ENCODE peak calls at places on chromosomes 4 and X, in five cellular contexts. B is uterus, G is right cardiac atrium, I is mesenchymal stem cell, P is astrocyte. V is an unnamed sample. For H3K4me1, the result is how much of the 10 kb centered on the place peaks cover.

GRCh38 chr4:139973611-139974010 is 180.4 kb downstream of the MAML3 start:
- DNase-seq in I (no peak), G (no peak), B (no peak), P (peak), V (no peak)

GRCh38 chrX:139191746-139192385 is 338.7 kb upstream of the F9 start:
- DNase-seq in I (no peak), B (no peak), P (no peak), G (no peak), V (no peak)

GRCh38 chr4:38605794-38606586 is 58.0 kb upstream of the KLF3 start:
- DNase-seq in B (no peak), G (no peak), P (no peak), I (peak), V (no peak)

GRCh38 chrX:49079489-49080428 is at the start of gene WDR45:
- DNase-seq in P (peak), G (peak), I (peak), B (peak), V (peak)

GRCh38 chrX:17812763-17813162 is 48.3 kb downstream of the RAI2 start:
- DNase-seq in I (no peak), B (peak), G (no peak), P (no peak), V (no peak)

GRCh38 chr4:118032691-118033090 is 1.6 kb upstream of the NDST3 start:
- DNase-seq in G (no peak), B (no peak), I (peak), P (peak), V (no peak)

GRCh38 chrX:127570276-127570675 is 481.9 kb downstream of the ACTRT1 start:
- DNase-seq in P (no peak), G (no peak), I (no peak), B (no peak), V (no peak)

GRCh38 chrX:130984782-130985181 is 73.4 kb upstream of the ARHGAP36 start:
- DNase-seq in G (no peak), B (no peak), P (no peak), I (no peak), V (no peak)

GRCh38 chrX:119187298-119187697 is 48.8 kb upstream of the PGRMC1 start:
- DNase-seq in B (no peak), I (no peak), G (no peak), P (no peak), V (no peak)

GRCh38 chr4:61619528-61619927 is 419.4 kb downstream of the ADGRL3 start:
- DNase-seq in P (no peak), B (no peak), G (no peak), I (no peak), V (no peak)

GRCh38 chrX:84064164-84064563 is 123.8 kb downstream of the RPS6KA6 start:
- DNase-seq in I (peak), G (no peak), P (no peak), B (no peak), V (no peak)

GRCh38 chr4:4423706-4424498 is 37.0 kb downstream of the NSG1 start:
- DNase-seq in I (no peak), B (no peak), G (no peak), P (no peak), V (no peak)

GRCh38 chr4:6201580-6202091 is 1.3 kb upstream of the JAKMIP1 start:
- DNase-seq in I (no peak), P (no peak), B (no peak), G (no peak), V (no peak)

GRCh38 chr4:138513535-138513934 is 271.4 kb upstream of the SLC7A11 start:
- DNase-seq in P (no peak), G (no peak), I (no peak), B (no peak), V (no peak)

GRCh38 chrX:476724-477075 is 90.0 kb upstream of the PPP2R3B start:
- DNase-seq in P (no peak), B (no peak), G (no peak), I (no peak), V (no peak)

GRCh38 chrX:140091276-140091886 is 126.1 kb upstream of the CXorf66 start:
- DNase-seq in G (peak), I (no peak), B (no peak), P (no peak), V (peak)

GRCh38 chr4:4610672-4611071 is 68.8 kb upstream of the STX18 start:
- DNase-seq in G (no peak), I (no peak), P (no peak), B (no peak), V (no peak)

GRCh38 chrX:19798423-19798822 is 89.0 kb downstream of the SH3KBP1 start:
- DNase-seq in I (no peak), G (no peak), P (no peak), B (no peak), V (no peak)

GRCh38 chr4:150962245-150962644 is 52.8 kb downstream of the LRBA start:
- DNase-seq in I (no peak), G (no peak), P (no peak), B (no peak), V (no peak)

GRCh38 chr4:59597536-59598232 is 1602.4 kb upstream of the ADGRL3 start:
- DNase-seq in I (peak), G (no peak), P (no peak), B (no peak), V (no peak)

GRCh38 chr4:179007758-179008157 is 1565.5 kb upstream of the AGA start:
- DNase-seq in P (no peak), G (no peak), B (no peak), I (no peak), V (no peak)

GRCh38 chrX:72394518-72395163 is 88.9 kb upstream of the CITED1 start:
- DNase-seq in B (no peak), I (peak), P (peak), G (peak), V (peak)

GRCh38 chrX:137749282-137749681 is 183.4 kb downstream of the ZIC3 start:
- DNase-seq in P (no peak), G (no peak), I (no peak), B (no peak), V (no peak)

GRCh38 chrX:137747231-137747630 is 181.3 kb downstream of the ZIC3 start:
- DNase-seq in I (no peak), P (no peak), B (no peak), G (no peak), V (no peak)

GRCh38 chrX:137746289-137746688 is 180.4 kb downstream of the ZIC3 start:
- DNase-seq in B (no peak), G (no peak), I (no peak), P (no peak), V (no peak)

GRCh38 chrX:137743414-137743813 is 177.5 kb downstream of the ZIC3 start:
- DNase-seq in B (no peak), I (no peak), P (no peak), G (no peak), V (no peak)

GRCh38 chrX:137748827-137749226 is 182.9 kb downstream of the ZIC3 start:
- DNase-seq in G (no peak), B (no peak), P (no peak), I (no peak), V (no peak)
- H3K4me1 ChIP-seq in G (under half), B (under half), P (under half), I (under half), V (under half)

GRCh38 chr4:183241771-183242170 is 78.3 kb downstream of the CLDN22 start:
- DNase-seq in P (peak), G (no peak), B (no peak), I (no peak), V (no peak)
- H3K27ac ChIP-seq in P (peak), G (no peak), B (no peak), I (no peak), V (no peak)

GRCh38 chrX:68693481-68694410 is 46.3 kb downstream of the STARD8 start:
- DNase-seq in G (peak), P (peak), I (peak), B (peak), V (peak)

GRCh38 chrX:68695206-68695845 is 47.9 kb downstream of the STARD8 start:
- DNase-seq in P (no peak), B (no peak), I (no peak), G (no peak), V (no peak)

GRCh38 chrX:68692651-68693050 is 45.2 kb downstream of the STARD8 start:
- DNase-seq in P (peak), G (no peak), B (no peak), I (peak), V (no peak)

GRCh38 chrX:68696267-68696666 is 48.8 kb downstream of the STARD8 start:
- DNase-seq in G (no peak), I (no peak), P (no peak), B (no peak), V (no peak)

DNA sequence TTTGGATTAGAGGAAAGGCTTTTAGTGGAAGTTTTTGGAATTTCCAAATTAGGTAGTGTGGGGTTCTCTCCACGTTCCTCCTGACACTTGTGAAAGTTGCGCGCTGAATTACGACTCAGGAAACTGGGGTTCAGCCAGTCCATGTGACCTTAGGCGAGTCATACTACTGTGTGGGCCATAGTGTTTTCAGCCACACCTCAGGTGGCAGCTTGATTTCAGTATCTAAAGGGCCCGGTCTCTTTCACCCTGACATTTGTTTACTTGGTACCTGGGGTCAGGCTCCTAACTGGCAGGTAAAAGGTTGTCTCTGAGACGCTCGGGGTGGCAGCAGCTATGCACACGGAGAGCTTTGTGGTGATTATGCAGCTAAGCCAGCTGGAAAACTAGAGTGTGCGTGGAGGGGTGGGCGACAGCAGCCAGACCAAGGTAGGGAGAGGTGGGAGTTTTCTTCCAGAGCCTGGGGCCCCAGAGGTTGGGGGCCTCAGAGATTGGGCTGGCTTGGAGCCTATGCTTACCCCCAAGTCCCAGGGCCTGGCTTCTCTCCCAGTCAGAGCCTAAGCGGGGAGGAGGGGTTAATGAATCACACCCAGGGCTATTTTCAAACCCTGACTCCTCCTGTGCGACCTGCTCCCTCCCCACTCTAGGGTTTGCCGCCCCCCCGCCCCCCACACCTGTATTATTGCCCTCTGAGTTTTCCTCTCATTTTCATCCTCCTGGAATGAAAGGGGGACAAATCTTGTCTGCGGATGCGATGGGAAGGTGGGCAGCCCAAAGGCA is 47.2 kb downstream of the STARD8 start:
- DNase-seq in P (no peak), I (no peak), B (no peak), G (no peak), V (no peak)
- H3K4me3 ChIP-seq in P (peak), I (no peak), B (peak), G (peak), V (peak)

GRCh38 chr4:87126056-87126455 is 94.4 kb downstream of the KLHL8 start:
- DNase-seq in B (no peak), G (no peak), P (no peak), I (no peak), V (no peak)

GRCh38 chr4:87130482-87130881 is 89.9 kb downstream of the KLHL8 start:
- DNase-seq in P (no peak), I (no peak), B (no peak), G (no peak), V (no peak)

GRCh38 chr4:87130985-87131753 is 89.2 kb downstream of the KLHL8 start:
- DNase-seq in P (no peak), I (no peak), G (no peak), B (no peak), V (no peak)

GRCh38 chr4:87129681-87130080 is 90.7 kb downstream of the KLHL8 start:
- DNase-seq in P (no peak), G (no peak), I (no peak), B (no peak), V (no peak)

GRCh38 chr4:87128006-87128705 is 92.3 kb downstream of the KLHL8 start:
- DNase-seq in P (no peak), G (no peak), I (no peak), B (no peak), V (no peak)
- H3K4me1 ChIP-seq in P (under half), G (under half), I (under half), B (under half), V (under half)

DNA sequence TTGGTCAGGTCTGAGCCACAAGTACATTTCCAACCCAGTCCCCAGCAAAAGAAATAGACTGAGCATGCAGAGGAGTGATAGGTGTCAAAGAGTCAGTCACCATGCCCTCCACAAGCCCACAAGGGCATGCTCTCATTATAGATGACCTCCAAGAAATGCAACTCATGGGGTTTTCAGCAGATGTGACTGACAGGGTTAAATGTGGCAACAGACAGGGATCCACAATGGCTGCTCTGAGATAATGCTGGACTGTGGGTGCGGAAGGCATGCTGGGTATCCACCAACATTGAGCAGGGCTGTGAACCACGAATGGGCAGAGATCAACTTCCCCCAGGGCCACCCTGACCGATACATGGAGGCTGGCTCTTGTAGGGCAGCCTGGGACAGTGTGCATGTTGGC is 115.8 kb downstream of the BCOR start:
- DNase-seq in P (no peak), B (no peak), G (no peak), I (no peak), V (no peak)
- H3K27ac ChIP-seq in P (no peak), B (no peak), G (no peak), I (no peak), V (no peak)

DNA sequence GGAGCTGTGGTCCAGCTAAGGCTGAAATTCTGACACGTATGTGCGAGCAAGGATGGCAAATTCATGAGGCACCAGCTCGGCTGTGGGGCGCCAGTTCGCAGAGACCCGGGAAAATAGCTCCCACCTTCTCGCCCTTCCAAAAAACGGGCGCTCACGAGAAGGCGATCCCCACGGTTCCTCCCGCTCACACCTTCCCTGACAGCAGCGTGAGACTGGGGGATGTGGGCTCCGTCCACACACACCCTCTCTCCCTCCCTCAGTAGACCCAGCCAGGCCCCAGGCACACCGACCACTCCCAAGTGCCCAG is 584 bp downstream of the GPC3 start:
- DNase-seq in B (no peak), P (no peak), I (no peak), G (no peak), V (no peak)
- H3K4me3 ChIP-seq in B (peak), P (no peak), I (no peak), G (no peak), V (peak)

V was measured in heart right ventricle.